ENCODE peak calls at places on chromosomes 4 and X, in seven cellular contexts. P, F, N, D, B, R and M are unnamed samples.

GRCh38 chr4:126799471-126799870 is 833.3 kb upstream of the INTU start:
- DNase-seq in D (peak), F (no peak), P (no peak), B (peak), N (no peak), R (no peak), M (no peak)

GRCh38 chr4:57154191-57154590 is 44.0 kb upstream of the IGFBP7 start:
- DNase-seq in D (peak), R (peak), N (no peak), B (peak), P (no peak), F (peak), M (no peak)

GRCh38 chr4:85968945-85969830 is 390.7 kb downstream of the MAPK10 start:
- DNase-seq in F (peak), R (peak), B (peak), P (peak), N (no peak), D (peak), M (no peak)

GRCh38 chr4:125013891-125014290 is 300.9 kb upstream of the FAT4 start:
- DNase-seq in R (no peak), F (peak), B (no peak), D (peak), N (peak), P (no peak), M (peak)

GRCh38 chrX:38929966-38930421 is 128.7 kb downstream of the MID1IP1 start:
- DNase-seq in N (no peak), D (peak), B (peak), F (no peak), R (no peak), P (no peak), M (no peak)

GRCh38 chr4:106301393-106302084 is 14.5 kb downstream of the TBCK start:
- DNase-seq in P (no peak), N (no peak), R (peak), D (peak), F (no peak), B (no peak), M (no peak)

GRCh38 chr4:23903859-23904438 is 14.1 kb upstream of the PPARGC1A start:
- DNase-seq in B (no peak), P (no peak), R (no peak), D (no peak), N (no peak), F (no peak), M (no peak)

GRCh38 chr4:125780159-125780558 is 465.4 kb downstream of the FAT4 start:
- DNase-seq in D (peak), P (no peak), B (peak), N (no peak), F (no peak), R (no peak), M (no peak)

GRCh38 chr4:5629542-5629941 is 78.8 kb downstream of the EVC2 start:
- DNase-seq in F (no peak), B (no peak), P (no peak), D (no peak), R (no peak), N (no peak), M (no peak)

GRCh38 chrX:47191331-47191730 is 2.3 kb upstream of the UBA1 start:
- DNase-seq in R (peak), D (no peak), B (peak), N (no peak), P (no peak), F (peak), M (no peak)

GRCh38 chr4:128517739-128518510 is 230.3 kb upstream of the PGRMC2 start:
- DNase-seq in R (peak), B (peak), D (peak), N (no peak), F (peak), P (peak), M (no peak)

GRCh38 chrX:82677281-82677680 is 830.8 kb upstream of the POU3F4 start:
- DNase-seq in B (peak), D (no peak), N (no peak), R (no peak), P (no peak), F (no peak), M (no peak)

GRCh38 chr4:176735300-176735699 is 57.4 kb downstream of the VEGFC start:
- DNase-seq in N (no peak), D (peak), R (no peak), B (peak), F (no peak), P (no peak), M (no peak)

GRCh38 chr4:13543648-13544555 is at the start of gene NKX3-2:
- DNase-seq in N (no peak), F (no peak), R (peak), P (no peak), D (peak), B (peak), M (no peak)

GRCh38 chrX:45196701-45197100 is 4.0 kb downstream of the DIPK2B start:
- DNase-seq in N (no peak), P (no peak), F (no peak), D (peak), B (no peak), R (no peak), M (no peak)

GRCh38 chr4:74451214-74451661 is 6.3 kb downstream of the AREG start:
- DNase-seq in D (peak), R (peak), B (peak), F (peak), P (no peak), N (no peak), M (no peak)

GRCh38 chr4:67581208-67581857 is 22.8 kb downstream of the STAP1 start:
- DNase-seq in D (no peak), R (no peak), F (no peak), B (no peak), N (no peak), P (no peak), M (no peak)

GRCh38 chrX:16199343-16199742 is 32.1 kb downstream of the MAGEB17 start:
- DNase-seq in P (no peak), D (no peak), B (no peak), N (no peak), R (no peak), F (peak), M (peak)

GRCh38 chrX:153533041-153533565 is 15.7 kb downstream of the ATP2B3 start:
- DNase-seq in N (no peak), D (no peak), F (no peak), B (no peak), R (no peak), P (no peak), M (no peak)

GRCh38 chrX:134761788-134762187 is 103.5 kb upstream of the PLAC1 start:
- DNase-seq in N (no peak), D (no peak), B (no peak), F (peak), P (no peak), R (peak), M (no peak)

GRCh38 chr4:20085156-20085555 is 166.5 kb upstream of the SLIT2 start:
- DNase-seq in N (no peak), R (no peak), F (no peak), P (no peak), B (no peak), D (no peak), M (no peak)

GRCh38 chr4:26032572-26033320 is 118.7 kb downstream of the SMIM20 start:
- DNase-seq in N (no peak), R (no peak), F (no peak), P (no peak), B (peak), D (peak), M (no peak)

GRCh38 chrX:119391279-119391678 is 7.9 kb upstream of the SLC25A43 start:
- DNase-seq in F (peak), N (no peak), D (peak), R (peak), B (peak), P (no peak), M (no peak)

GRCh38 chr4:183435803-183436202 is 8.6 kb upstream of the CDKN2AIP start:
- DNase-seq in R (no peak), D (no peak), B (no peak), N (no peak), P (no peak), F (no peak), M (no peak)

GRCh38 chr4:186979966-186980745 is 256.5 kb upstream of the FAT1 start:
- DNase-seq in N (no peak), P (no peak), D (peak), B (peak), F (no peak), R (no peak), M (no peak)

GRCh38 chr4:185242749-185243533 is 33.5 kb downstream of the SNX25 start:
- DNase-seq in R (peak), D (peak), N (no peak), P (no peak), F (no peak), B (no peak), M (no peak)

GRCh38 chr4:89000844-89001360 is 56.1 kb downstream of the FAM13A start:
- DNase-seq in D (peak), B (peak), R (peak), P (no peak), N (no peak), F (no peak), M (no peak)

GRCh38 chrX:121761845-121762244 is 714.4 kb downstream of the GLUD2 start:
- DNase-seq in R (no peak), D (no peak), F (no peak), B (no peak), P (no peak), N (no peak), M (no peak)

GRCh38 chr4:81389720-81390119 is 82.0 kb downstream of the RASGEF1B start:
- DNase-seq in F (no peak), P (no peak), R (no peak), N (no peak), B (no peak), D (no peak), M (no peak)
- H3K4ac ChIP-seq in F (no peak), P (no peak), R (no peak), N (no peak), B (no peak), D (no peak), M (no peak)

DNA sequence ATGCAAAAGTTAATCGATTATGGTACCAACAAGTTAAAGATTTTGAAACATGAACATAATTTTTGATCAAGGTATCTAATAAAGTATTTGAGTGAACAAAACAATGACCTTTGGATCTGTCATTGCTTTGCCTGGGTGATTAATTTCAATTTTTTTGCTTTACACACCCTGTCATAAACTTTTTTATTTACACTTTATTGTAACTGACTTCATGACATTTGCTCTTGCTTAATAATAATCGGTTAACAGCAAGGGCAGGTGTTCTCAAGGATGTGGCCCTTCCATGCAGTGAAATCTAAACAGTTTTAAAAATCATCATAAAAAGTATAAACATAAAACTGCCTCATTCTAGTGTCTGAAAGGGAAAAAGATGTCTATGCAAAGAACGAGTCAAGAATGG is 24.1 kb downstream of the ATOH1 start:
- DNase-seq in D (no peak), B (no peak), R (no peak), F (no peak), P (no peak), N (no peak), M (no peak)
- H3K4ac ChIP-seq in D (no peak), B (no peak), R (no peak), F (no peak), P (no peak), N (no peak), M (no peak)

DNA sequence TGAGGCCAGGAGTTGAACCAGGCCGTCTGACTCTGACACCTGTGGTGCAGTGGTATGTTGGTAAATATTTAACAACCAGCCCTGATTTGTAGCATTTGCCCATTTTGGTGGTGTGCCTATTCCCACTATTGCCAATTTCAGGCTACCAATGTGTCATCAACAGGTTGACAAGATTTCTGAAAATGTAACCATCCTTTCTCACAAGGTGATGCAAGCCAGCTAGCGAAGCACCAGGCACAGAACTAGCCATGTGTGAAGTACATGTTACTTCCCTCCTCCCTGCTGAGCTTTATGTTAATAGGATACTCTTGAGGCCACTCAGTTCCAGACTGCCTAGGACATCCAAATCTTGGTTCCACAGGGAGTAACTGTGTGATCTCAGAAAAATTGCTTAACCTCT is 7.2 kb upstream of the MAMLD1 start:
- DNase-seq in P (no peak), N (no peak), B (no peak), F (peak), R (no peak), D (no peak), M (no peak)
- H3K4ac ChIP-seq in P (no peak), N (no peak), B (no peak), F (no peak), R (no peak), D (no peak), M (no peak)

GRCh38 chr4:117817316-117817715 is 217.0 kb upstream of the NDST3 start:
- DNase-seq in N (no peak), R (no peak), F (no peak), B (peak), D (peak), P (no peak), M (no peak)

GRCh38 chr4:117811731-117812130 is 222.6 kb upstream of the NDST3 start:
- DNase-seq in R (no peak), B (no peak), D (no peak), P (no peak), F (no peak), N (no peak), M (no peak)
- H3K4ac ChIP-seq in R (no peak), B (no peak), D (no peak), P (no peak), F (no peak), N (no peak), M (no peak)

GRCh38 chr4:159776915-159777314 is 674.0 kb downstream of the RAPGEF2 start:
- DNase-seq in B (no peak), R (no peak), F (no peak), N (no peak), P (no peak), D (no peak), M (no peak)
- H3K4ac ChIP-seq in B (no peak), R (no peak), F (no peak), N (no peak), P (no peak), D (no peak), M (no peak)

GRCh38 chrX:131951166-131951565 is 71.9 kb upstream of the STK26 start:
- DNase-seq in D (no peak), F (no peak), N (no peak), P (no peak), R (peak), B (no peak), M (no peak)

GRCh38 chrX:131942045-131942444 is 81.1 kb upstream of the STK26 start:
- DNase-seq in N (no peak), R (no peak), F (no peak), P (no peak), B (no peak), D (no peak), M (no peak)

DNA sequence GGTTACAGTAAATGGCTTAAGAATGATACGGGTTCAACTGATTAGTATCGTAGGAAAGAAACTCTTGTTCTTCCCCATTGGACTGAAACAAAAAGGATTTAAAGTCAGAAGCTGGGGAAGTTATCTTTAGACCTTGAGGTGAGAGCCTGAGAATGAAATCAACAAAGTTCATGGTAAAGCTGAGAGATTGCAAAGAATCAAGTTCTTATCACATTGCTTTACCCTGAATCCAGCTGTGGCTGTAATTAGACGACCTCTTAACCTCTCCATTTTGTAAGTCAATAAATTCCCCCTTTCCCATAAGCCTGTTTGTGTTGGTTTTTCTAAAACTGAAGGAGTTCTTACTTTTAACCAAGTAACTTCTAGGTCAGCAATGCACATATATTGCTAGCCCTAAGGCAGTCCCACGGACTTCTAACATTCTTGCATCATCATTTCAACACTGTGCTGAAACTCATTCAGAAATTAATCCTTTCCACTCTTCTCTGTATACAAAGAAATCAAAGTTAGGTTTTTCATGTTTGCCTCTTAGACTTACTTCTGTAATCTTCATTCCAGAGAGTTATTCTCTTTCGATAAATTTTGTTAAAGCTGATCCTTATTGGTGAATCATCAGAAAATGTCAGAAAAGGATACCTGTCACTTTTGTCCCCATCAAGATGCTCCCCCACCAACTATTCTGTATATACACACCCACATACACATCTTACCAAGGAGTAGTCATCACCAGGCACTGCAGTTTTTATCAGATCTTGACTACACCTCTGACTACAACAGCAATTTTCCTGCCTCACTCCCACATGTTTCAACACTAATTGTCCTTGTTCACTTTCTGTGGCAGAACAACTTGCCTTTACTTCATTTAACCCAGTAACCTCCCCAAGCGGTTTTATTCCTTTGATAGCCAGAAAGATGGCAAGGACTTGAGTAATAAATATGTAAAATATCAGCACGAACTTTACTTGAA is 77.9 kb upstream of the STK26 start:
- DNase-seq in P (no peak), F (peak), R (peak), D (no peak), N (no peak), B (no peak), M (no peak)
- H3K4ac ChIP-seq in P (no peak), F (no peak), R (no peak), D (no peak), N (no peak), B (no peak), M (no peak)

GRCh38 chr4:151143162-151143561 is 43.7 kb downstream of the RPS3A start:
- DNase-seq in B (no peak), F (no peak), R (no peak), D (no peak), P (no peak), N (no peak), M (no peak)

GRCh38 chr4:151142758-151143157 is 43.3 kb downstream of the RPS3A start:
- DNase-seq in D (no peak), F (no peak), N (no peak), R (no peak), P (no peak), B (no peak), M (no peak)

GRCh38 chr4:151147000-151147399 is 47.6 kb downstream of the RPS3A start:
- DNase-seq in F (no peak), R (no peak), P (no peak), D (peak), B (peak), N (no peak), M (no peak)

GRCh38 chr4:151139814-151140213 is 40.4 kb downstream of the RPS3A start:
- DNase-seq in B (no peak), F (no peak), D (no peak), P (no peak), R (no peak), N (no peak), M (no peak)

GRCh38 chr4:151144329-151145072 is 45.1 kb downstream of the RPS3A start:
- DNase-seq in D (no peak), N (no peak), P (no peak), R (no peak), F (no peak), B (no peak), M (no peak)
- H3K4ac ChIP-seq in D (no peak), N (no peak), P (no peak), R (no peak), F (no peak), B (no peak), M (no peak)

DNA sequence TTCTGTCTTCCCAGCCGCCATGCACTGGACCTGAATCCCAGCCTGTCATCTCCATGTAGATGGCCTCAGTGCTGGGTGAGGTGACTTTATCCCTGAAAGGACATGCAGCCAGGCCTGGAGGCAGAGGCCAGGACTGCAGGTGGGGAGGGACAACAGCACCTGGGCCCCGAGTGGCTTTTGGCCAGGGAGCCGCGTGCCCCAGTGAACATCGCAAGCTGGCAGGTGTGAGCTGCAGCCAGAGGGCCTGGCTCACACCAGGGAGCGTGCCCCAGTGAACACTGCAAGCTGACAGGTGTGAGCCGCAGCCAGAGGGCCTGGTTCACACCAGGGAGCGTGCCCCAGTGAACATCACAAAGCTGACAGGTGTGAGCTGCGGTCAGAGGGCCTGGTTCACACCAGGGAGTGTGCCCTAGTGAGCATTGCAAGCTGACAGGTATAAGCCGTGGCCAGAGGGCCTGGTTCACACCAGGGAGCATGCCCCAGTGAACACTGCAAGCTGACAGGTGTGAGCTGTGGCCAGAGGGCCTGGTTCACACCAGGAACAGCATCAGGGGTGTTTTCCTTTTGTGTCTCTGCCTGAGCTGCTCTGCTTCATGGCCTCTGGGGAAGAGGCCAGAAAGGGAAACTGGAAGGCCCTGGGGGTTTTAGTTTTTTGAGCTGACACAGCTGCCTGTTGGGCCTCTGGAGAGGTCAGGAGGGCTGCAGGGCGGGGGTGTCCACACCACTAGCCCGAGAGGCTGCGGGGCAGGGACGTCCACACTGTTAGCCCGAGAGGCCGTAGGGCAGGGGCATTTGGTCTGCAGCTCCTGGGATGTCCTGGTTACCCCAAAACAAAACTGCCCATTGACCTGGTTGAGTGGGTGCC is 22.7 kb upstream of the PSAPL1 start:
- DNase-seq in B (no peak), P (no peak), F (no peak), D (no peak), R (no peak), N (no peak), M (no peak)
- H3K4ac ChIP-seq in B (no peak), P (no peak), F (no peak), D (no peak), R (no peak), N (no peak), M (no peak)

GRCh38 chr4:21184788-21185187 is 484.5 kb downstream of the PACRGL start:
- DNase-seq in B (no peak), N (no peak), F (peak), D (no peak), R (no peak), P (no peak), M (no peak)
- H3K4ac ChIP-seq in B (no peak), N (no peak), F (no peak), D (no peak), R (no peak), P (no peak), M (no peak)